ENCODE peak calls at places on chromosomes 6 and 20, in eight cellular contexts. A is cardiac muscle cell; U is CD8-positive, alpha-beta memory T cell; T is RWPE2; S is breast epithelium; E is neuronal stem cell; P is pancreas; Z is IMR-90. L is an unnamed sample. For H3K4me1, the result is how much of the 10 kb centered on the place peaks cover.

GRCh38 chr6:49348561-49348960 is 114.5 kb downstream of the MMUT start:
- DNase-seq in E (no peak), T (no peak), U (no peak), S (no peak), A (no peak), P (no peak), Z (no peak), L (no peak)

GRCh38 chr20:63628246-63628975 is 1.5 kb upstream of the GMEB2 start:
- DNase-seq in U (no peak), T (peak), P (peak), Z (peak), A (peak), S (peak), E (no peak), L (no peak)

GRCh38 chr20:51656726-51657260 is 111.4 kb downstream of the ATP9A start:
- DNase-seq in Z (no peak), S (no peak), P (no peak), U (no peak), A (no peak), T (no peak), E (no peak), L (no peak)

GRCh38 chr6:4169028-4169789 is 33.8 kb upstream of the ECI2 start:
- DNase-seq in E (no peak), A (no peak), T (no peak), U (no peak), P (no peak), Z (peak), S (no peak), L (no peak)

GRCh38 chr6:170292778-170293164 is 1.9 kb upstream of the DLL1 start:
- DNase-seq in A (no peak), T (no peak), E (no peak), P (no peak), S (no peak), Z (no peak), U (no peak), L (no peak)

GRCh38 chr6:88914885-88915598 is 48.4 kb downstream of the RNGTT start:
- DNase-seq in P (no peak), E (no peak), T (no peak), Z (no peak), A (no peak), U (no peak), S (no peak), L (no peak)

GRCh38 chr6:82364087-82365010 is 732 bp downstream of the TPBG start:
- DNase-seq in Z (peak), U (no peak), E (peak), T (peak), S (peak), P (peak), A (peak), L (peak)

GRCh38 chr6:79842382-79843040 is 104.8 kb downstream of the ELOVL4 start:
- DNase-seq in A (no peak), T (no peak), Z (no peak), E (no peak), P (no peak), U (no peak), S (no peak), L (no peak)

GRCh38 chr20:38873050-38873581 is 53.1 kb upstream of the FAM83D start:
- DNase-seq in Z (no peak), A (no peak), U (peak), T (peak), P (no peak), S (no peak), E (no peak), L (no peak)

GRCh38 chr6:21831531-21832291 is 238.2 kb downstream of the SOX4 start:
- DNase-seq in A (peak), E (no peak), S (no peak), Z (peak), P (no peak), U (no peak), T (no peak), L (no peak)

GRCh38 chr6:51292659-51293058 is 474.0 kb downstream of the TFAP2B start:
- DNase-seq in S (no peak), P (no peak), T (no peak), Z (no peak), A (no peak), U (no peak), E (no peak), L (no peak)

GRCh38 chr6:110777636-110778035 is 37.6 kb downstream of the CDK19 start:
- DNase-seq in U (no peak), E (no peak), T (no peak), P (no peak), S (no peak), A (no peak), Z (no peak), L (no peak)

GRCh38 chr6:161374971-161375873 is 101.4 kb upstream of the AGPAT4 start:
- DNase-seq in U (no peak), Z (no peak), E (no peak), S (peak), T (no peak), A (peak), P (no peak), L (peak)

GRCh38 chr20:26169506-26169905 is 472.9 kb upstream of the ZNF337 start:
- DNase-seq in A (peak), U (no peak), P (no peak), Z (peak), E (no peak), T (no peak), S (no peak), L (no peak)

GRCh38 chr6:90080876-90081464 is 186.7 kb downstream of the GJA10 start:
- DNase-seq in T (no peak), U (peak), A (no peak), P (no peak), E (no peak), Z (no peak), S (no peak), L (no peak)

GRCh38 chr6:1242439-1242838 is 69.5 kb upstream of the FOXQ1 start:
- DNase-seq in P (no peak), T (no peak), Z (peak), S (no peak), E (no peak), A (no peak), U (no peak), L (no peak)

GRCh38 chr6:109349419-109349987 is 32.8 kb downstream of the CD164 start:
- DNase-seq in Z (peak), S (no peak), T (no peak), U (no peak), E (no peak), P (no peak), A (peak), L (no peak)

GRCh38 chr6:2426561-2427340 is 181.3 kb upstream of the GMDS start:
- DNase-seq in T (no peak), P (no peak), A (peak), E (no peak), Z (peak), S (no peak), U (no peak), L (no peak)

GRCh38 chr20:38723982-38724602 is at the start of gene SLC32A1:
- DNase-seq in E (no peak), Z (no peak), T (peak), P (no peak), A (no peak), S (no peak), U (no peak), L (no peak)

GRCh38 chr6:151263967-151264366 is 24.2 kb downstream of the AKAP12 start:
- DNase-seq in E (no peak), U (no peak), P (no peak), Z (no peak), A (no peak), S (no peak), T (no peak), L (no peak)

GRCh38 chr20:40948352-40949267 is 80.0 kb upstream of the TOP1 start:
- DNase-seq in T (no peak), E (no peak), Z (peak), U (no peak), S (no peak), P (no peak), A (peak), L (no peak)

DNA sequence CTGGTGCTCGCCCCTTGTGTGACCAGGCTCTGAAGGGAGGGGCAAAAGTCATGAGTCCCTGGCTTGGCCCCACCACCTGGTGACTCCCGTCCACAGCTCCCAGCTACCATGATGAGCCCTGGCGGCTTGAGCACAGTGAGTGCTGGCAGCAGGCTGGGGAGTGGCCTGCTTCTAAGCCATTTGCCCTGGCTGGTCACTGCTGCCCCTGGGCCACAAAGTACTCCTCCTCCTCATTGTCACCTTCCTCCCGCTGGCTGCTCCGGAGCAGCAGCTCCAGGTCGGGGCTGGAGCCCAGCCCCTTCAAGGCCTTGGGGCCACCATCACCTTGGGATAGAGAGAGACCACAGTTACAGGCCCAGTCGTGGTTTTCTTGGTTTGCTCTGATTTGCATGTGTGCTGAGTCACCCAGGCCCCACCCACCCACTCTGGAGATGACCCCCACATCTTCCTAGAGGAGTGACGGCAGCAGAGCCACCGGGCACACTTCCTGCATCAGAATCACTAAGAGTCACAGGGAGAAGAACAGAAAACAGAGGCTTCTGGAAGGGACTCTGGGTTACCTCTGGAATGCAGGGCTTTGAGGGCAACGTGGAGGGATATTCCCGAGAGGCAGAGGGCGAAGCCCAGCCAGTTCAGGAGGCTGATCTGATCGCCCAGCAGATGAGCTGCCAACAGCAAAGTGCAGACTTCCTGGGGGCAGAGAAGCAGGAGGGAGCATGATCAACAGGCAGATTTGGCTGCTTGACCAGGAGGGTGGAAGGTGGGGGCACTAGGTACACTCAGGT is 42.1 kb upstream of the CDH22 start:
- DNase-seq in U (no peak), P (no peak), A (peak), S (no peak), E (peak), Z (peak), T (no peak), L (no peak)
- H3K4me3 ChIP-seq in U (no peak), P (no peak), A (no peak), S (no peak), E (no peak), Z (no peak), T (no peak), L (no peak)

GRCh38 chr20:50428463-50428828 is 81.7 kb upstream of the PTPN1 start:
- DNase-seq in P (no peak), T (no peak), A (no peak), Z (no peak), U (no peak), S (no peak), E (no peak), L (no peak)

GRCh38 chr20:50427740-50428462 is 82.3 kb upstream of the PTPN1 start:
- DNase-seq in U (no peak), P (no peak), E (no peak), T (no peak), Z (no peak), A (peak), S (peak), L (no peak)

GRCh38 chr20:50433001-50433400 is 77.2 kb upstream of the PTPN1 start:
- DNase-seq in T (no peak), Z (no peak), A (no peak), U (no peak), E (no peak), S (no peak), P (no peak), L (no peak)

GRCh38 chr20:50429412-50429811 is 80.8 kb upstream of the PTPN1 start:
- DNase-seq in P (no peak), T (peak), U (no peak), S (no peak), A (no peak), Z (no peak), E (no peak), L (no peak)

DNA sequence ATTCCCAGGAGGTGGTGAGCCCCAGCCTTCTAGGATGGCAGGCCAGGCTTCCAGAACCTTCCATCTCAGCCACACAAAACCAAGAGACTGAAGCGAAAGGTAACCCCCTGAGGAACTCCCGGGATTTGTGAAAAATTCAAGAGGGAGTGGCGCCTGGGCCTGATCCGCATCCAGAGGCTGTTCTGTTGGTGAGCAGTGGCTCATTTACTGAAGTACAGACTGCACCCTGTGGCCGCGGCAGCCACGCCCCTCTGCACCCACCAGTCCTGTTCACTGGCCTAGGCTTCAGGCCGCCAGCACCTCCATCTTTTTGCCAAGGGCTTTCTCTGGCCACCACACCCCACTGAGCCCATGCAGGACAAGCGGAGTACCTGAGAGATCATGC is 79.1 kb upstream of the PTPN1 start:
- DNase-seq in U (no peak), E (no peak), T (peak), S (peak), P (no peak), Z (no peak), A (no peak), L (no peak)
- H3K4me1 ChIP-seq in U (under half), E (under half), T (half or more), S (under half), P (under half), Z (under half), A (under half), L (under half)

GRCh38 chr6:154482858-154483257 is 27.6 kb downstream of the CNKSR3 start:
- DNase-seq in P (no peak), Z (peak), U (no peak), S (no peak), A (peak), E (no peak), T (no peak), L (no peak)
- H3K4me3 ChIP-seq in P (no peak), Z (no peak), U (no peak), S (no peak), A (no peak), E (no peak), T (no peak), L (peak)

GRCh38 chr6:6878921-6879585 is 228.7 kb upstream of the RREB1 start:
- DNase-seq in S (no peak), P (no peak), Z (peak), E (no peak), A (no peak), T (no peak), U (no peak), L (no peak)
- H3K4me1 ChIP-seq in S (under half), P (under half), Z (under half), E (under half), A (under half), T (under half), U (under half), L (under half)

GRCh38 chr6:73394577-73395354 is at the start of gene DDX43:
- DNase-seq in U (peak), Z (no peak), A (peak), S (no peak), T (peak), E (no peak), P (no peak), L (peak)
- H3K4me3 ChIP-seq in U (no peak), Z (no peak), A (no peak), S (peak), T (peak), E (no peak), P (no peak), L (peak)

GRCh38 chr20:31716818-31717477 is 5.7 kb downstream of the BCL2L1 start:
- DNase-seq in Z (no peak), A (no peak), T (no peak), U (no peak), S (no peak), E (no peak), P (no peak), L (no peak)
- H3K4me1 ChIP-seq in Z (under half), A (under half), T (half or more), U (half or more), S (under half), E (under half), P (half or more), L (half or more)

GRCh38 chr6:10896691-10897090 is 9.8 kb downstream of the SYCP2L start:
- DNase-seq in Z (no peak), A (no peak), S (no peak), P (no peak), E (no peak), T (no peak), U (no peak), L (no peak)

GRCh38 chr6:10904015-10904414 is 17.2 kb downstream of the SYCP2L start:
- DNase-seq in A (no peak), Z (no peak), P (no peak), U (no peak), S (no peak), T (no peak), E (no peak), L (no peak)

DNA sequence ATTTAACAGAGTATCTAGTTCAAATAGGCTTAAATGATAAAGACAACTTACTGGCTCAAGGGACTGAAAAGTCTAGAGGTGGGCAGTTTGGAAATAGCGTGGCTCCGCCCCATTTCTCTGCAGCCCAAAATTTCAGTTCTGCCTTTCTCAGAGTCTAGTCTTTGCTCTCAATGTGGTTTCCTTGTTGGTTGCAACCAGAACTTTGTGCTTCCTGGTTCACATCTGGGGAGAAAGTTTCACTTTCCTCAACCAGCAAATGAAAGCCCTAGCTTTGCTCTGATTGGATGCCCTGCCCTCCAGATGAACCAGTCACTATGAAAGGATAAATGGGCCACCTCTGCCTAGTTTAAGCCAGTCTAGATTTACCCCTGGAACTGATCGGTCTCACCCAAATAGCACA is 14.9 kb downstream of the SYCP2L start:
- DNase-seq in S (no peak), A (no peak), Z (no peak), T (no peak), P (no peak), E (no peak), U (no peak), L (no peak)
- H3K4me3 ChIP-seq in S (no peak), A (no peak), Z (no peak), T (no peak), P (no peak), E (no peak), U (no peak), L (no peak)

DNA sequence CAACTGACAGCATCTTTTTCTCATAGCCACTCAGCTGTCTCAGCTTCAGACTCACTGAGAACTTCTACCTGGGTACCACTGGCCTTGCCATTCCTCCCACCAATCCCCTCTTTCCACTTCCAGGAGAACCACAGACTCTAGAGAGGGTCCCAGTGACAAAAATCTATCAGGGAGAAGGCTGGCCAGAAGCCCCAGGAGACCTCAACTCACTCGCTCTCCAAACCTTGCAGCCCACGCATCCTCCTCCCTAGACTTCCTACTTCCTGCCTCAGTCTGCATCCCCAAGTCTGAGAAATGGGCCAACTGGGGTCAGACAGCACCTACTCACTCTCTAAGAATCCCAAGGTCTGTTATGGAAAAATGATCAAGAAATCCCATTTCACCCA is 1.2 kb downstream of the TMEM239 start:
- DNase-seq in S (no peak), Z (no peak), P (no peak), E (no peak), U (no peak), T (no peak), A (no peak), L (no peak)
- H3K4me1 ChIP-seq in S (under half), Z (under half), P (under half), E (under half), U (under half), T (under half), A (under half), L (under half)

DNA sequence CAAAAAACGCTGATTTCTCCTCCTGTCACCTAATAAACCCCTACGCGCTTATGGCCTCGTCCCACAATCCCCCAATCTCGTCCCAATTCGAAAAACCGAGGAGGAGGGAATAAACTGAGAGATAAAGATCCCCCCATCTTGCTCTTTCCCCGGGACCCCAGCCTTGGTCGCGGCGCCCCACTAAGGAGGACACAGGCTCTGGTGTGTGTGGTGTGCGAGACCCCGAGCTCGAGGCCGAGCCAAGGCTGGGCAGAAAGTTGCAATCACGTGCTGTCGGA is 1.3 kb upstream of the NR2E1 start:
- DNase-seq in U (no peak), T (no peak), Z (no peak), P (no peak), S (no peak), A (no peak), E (no peak), L (no peak)
- H3K4me3 ChIP-seq in U (no peak), T (no peak), Z (no peak), P (no peak), S (peak), A (no peak), E (no peak), L (peak)

L was measured in thoracic aorta.